ENCODE peak calls at places on chromosomes 13 and 19, in six cellular contexts. C, V, R, O, M and Y are unnamed samples.

GRCh38 chr19:2511991-2512390 is 36.1 kb downstream of the GADD45B start:
- DNase-seq in C (no peak), V (no peak), R (no peak), O (no peak), M (no peak), Y (no peak)

GRCh38 chr13:29817604-29818378 is 32.6 kb downstream of the UBL3 start:
- DNase-seq in C (no peak), V (no peak), R (no peak), O (no peak), M (no peak), Y (no peak)

GRCh38 chr19:51020988-51021651 is 1.6 kb upstream of the KLK10 start:
- DNase-seq in C (peak; percentile 48), V (no peak), R (peak; percentile 76), O (no peak), M (peak; percentile 57), Y (no peak)

GRCh38 chr13:61531383-61532065 is 115.9 kb upstream of the PCDH20 start:
- DNase-seq in C (no peak), V (no peak), R (no peak), O (no peak), M (no peak), Y (peak; percentile 33)

GRCh38 chr19:31261651-31262331 is 87.4 kb downstream of the TSHZ3 start:
- DNase-seq in C (peak; percentile 4), V (no peak), R (no peak), O (peak; percentile 14), M (peak; percentile 84), Y (no peak)

GRCh38 chr19:14562660-14563589 is 8.9 kb downstream of the NDUFB7 start:
- DNase-seq in C (no peak), V (no peak), R (no peak), O (no peak), M (no peak), Y (no peak)

GRCh38 chr19:4120531-4120930 is 3.4 kb downstream of the MAP2K2 start:
- DNase-seq in C (no peak), V (no peak), R (no peak), O (no peak), M (no peak), Y (no peak)

GRCh38 chr19:57825501-57825900 is 4.6 kb upstream of the ZNF587B start:
- DNase-seq in C (no peak), V (no peak), R (no peak), O (no peak), M (peak; percentile 51), Y (no peak)

GRCh38 chr19:16001481-16002312 is 52.9 kb downstream of the OR10H4 start:
- DNase-seq in C (no peak), V (peak; percentile 33), R (peak; percentile 45), O (no peak), M (peak; percentile 50), Y (no peak)

GRCh38 chr13:64446372-64446771 is 2783.8 kb downstream of the PCDH9 start:
- DNase-seq in C (no peak), V (no peak), R (no peak), O (no peak), M (no peak), Y (no peak)

GRCh38 chr19:45177817-45178261 is at the start of gene TRAPPC6A:
- DNase-seq in C (no peak), V (no peak), R (peak; percentile 86), O (no peak), M (peak; percentile 78), Y (peak; percentile 87)

GRCh38 chr19:50607874-50608785 is 31.6 kb downstream of the SYT3 start:
- DNase-seq in C (peak; percentile 60), V (peak; percentile 81), R (peak; percentile 5), O (peak; percentile 97), M (peak; percentile 28), Y (no peak)

GRCh38 chr19:16661480-16662034 is 618 bp downstream of the TMEM38A start:
- DNase-seq in C (peak; percentile 19), V (no peak), R (no peak), O (peak; percentile 55), M (no peak), Y (no peak)

GRCh38 chr19:2764945-2765344 is 18.1 kb downstream of the SGTA start:
- DNase-seq in C (no peak), V (no peak), R (no peak), O (no peak), M (no peak), Y (no peak)

GRCh38 chr19:20503536-20503935 is 62.0 kb downstream of the ZNF737 start:
- DNase-seq in C (no peak), V (no peak), R (peak; percentile 46), O (no peak), M (peak; percentile 1), Y (peak; percentile 76)

GRCh38 chr19:28289294-28290063 is 923.5 kb downstream of the UQCRFS1 start:
- DNase-seq in C (no peak), V (no peak), R (peak; percentile 18), O (peak; percentile 75), M (no peak), Y (no peak)

GRCh38 chr13:27450921-27451461 is 627 bp upstream of the MTIF3 start:
- DNase-seq in C (peak; percentile 27), V (peak; percentile 36), R (peak; percentile 75), O (peak; percentile 57), M (peak; percentile 64), Y (peak; percentile 43)

GRCh38 chr19:46283771-46284170 is 13.1 kb upstream of the HIF3A start:
- DNase-seq in C (no peak), V (no peak), R (no peak), O (no peak), M (no peak), Y (no peak)

GRCh38 chr19:2039082-2039958 is 11.7 kb downstream of the MKNK2 start:
- DNase-seq in C (no peak), V (no peak), R (no peak), O (peak; percentile 41), M (no peak), Y (no peak)

GRCh38 chr19:28578786-28579505 is 634.0 kb downstream of the UQCRFS1 start:
- DNase-seq in C (no peak), V (no peak), R (no peak), O (no peak), M (no peak), Y (no peak)

GRCh38 chr13:111958612-111959395 is 108.1 kb upstream of the SOX1 start:
- DNase-seq in C (no peak), V (no peak), R (no peak), O (peak; percentile 21), M (no peak), Y (no peak)

GRCh38 chr13:74129500-74130144 is 4.6 kb downstream of the KLF12 start:
- DNase-seq in C (no peak), V (no peak), R (peak; percentile 6), O (no peak), M (peak; percentile 46), Y (no peak)

GRCh38 chr13:104779311-104779710 is 1713.1 kb upstream of the SLC10A2 start:
- DNase-seq in C (no peak), V (no peak), R (no peak), O (no peak), M (peak; percentile 17), Y (no peak)